ENCODE peak calls at places on chromosomes 5 and 9, in six cellular contexts. H is uterus, W is omental fat pad, V is OCI-LY7, E is PC-9, O is transverse colon. M is an unnamed sample.

GRCh38 chr9:115167175-115167574 is 49.2 kb upstream of the TNC start:
- DNase-seq in W (no peak), V (no peak), H (no peak), O (no peak), E (peak; percentile 75), M (no peak)

GRCh38 chr9:76817489-76817888 is 53.3 kb downstream of the PCA3 start:
- DNase-seq in V (no peak), H (no peak), W (no peak), E (no peak), O (no peak), M (no peak)

GRCh38 chr5:87413116-87413645 is 451 bp upstream of the CCNH start:
- DNase-seq in W (no peak), O (no peak), H (no peak), E (no peak), V (no peak), M (no peak)

GRCh38 chr5:172523146-172523745 is 68.9 kb upstream of the SH3PXD2B start:
- DNase-seq in W (no peak), V (no peak), E (no peak), O (no peak), H (no peak), M (no peak)

GRCh38 chr9:127283917-127284316 is 19.3 kb downstream of the GARNL3 start:
- DNase-seq in W (no peak), O (peak; percentile 21), H (peak; percentile 30), V (peak; percentile 43), E (no peak), M (no peak)

GRCh38 chr9:93653762-93654161 is 77.4 kb downstream of the PHF2 start:
- DNase-seq in O (no peak), H (no peak), W (no peak), V (no peak), E (no peak), M (no peak)

GRCh38 chr5:104533498-104533897 is 970.9 kb upstream of the NUDT12 start:
- DNase-seq in H (no peak), O (no peak), E (peak; percentile 49), V (no peak), W (no peak), M (no peak)

GRCh38 chr5:79924936-79925893 is 65.8 kb downstream of the MTX3 start:
- DNase-seq in W (no peak), H (no peak), V (peak; percentile 54), O (no peak), E (no peak), M (no peak)

GRCh38 chr9:120369608-120370220 is 210.3 kb downstream of the CDK5RAP2 start:
- DNase-seq in O (no peak), V (no peak), E (no peak), W (no peak), H (no peak), M (no peak)

GRCh38 chr5:74355041-74355440 is 285.5 kb downstream of the ENC1 start:
- DNase-seq in E (no peak), H (no peak), V (no peak), O (no peak), W (no peak), M (no peak)

GRCh38 chr9:23447944-23448343 is 378.1 kb downstream of the ELAVL2 start:
- DNase-seq in H (no peak), W (no peak), O (no peak), V (no peak), E (no peak), M (no peak)

GRCh38 chr9:86093788-86094555 is 5.4 kb downstream of the GOLM1 start:
- DNase-seq in V (no peak), W (no peak), H (no peak), O (peak; percentile 87), E (peak; percentile 92), M (no peak)

GRCh38 chr9:136662326-136662655 is 425 bp upstream of the EGFL7 start:
- DNase-seq in W (no peak), H (no peak), E (no peak), V (no peak), O (no peak), M (no peak)

GRCh38 chr5:15544039-15544438 is 44.1 kb downstream of the FBXL7 start:
- DNase-seq in H (no peak), V (no peak), O (no peak), W (no peak), E (no peak), M (no peak)

GRCh38 chr9:97479496-97480159 is 21.8 kb upstream of the TMOD1 start:
- DNase-seq in W (no peak), E (no peak), O (no peak), V (no peak), H (no peak), M (no peak)

GRCh38 chr9:127929044-127929979 is 1.3 kb downstream of the PIP5KL1 start:
- DNase-seq in E (no peak), H (no peak), W (no peak), V (no peak), O (no peak), M (no peak)

GRCh38 chr5:3333105-3333504 is 262.5 kb upstream of the IRX1 start:
- DNase-seq in V (no peak), E (no peak), H (no peak), O (no peak), W (no peak), M (no peak)

GRCh38 chr5:63032343-63032742 is 453.7 kb downstream of the LRRC70 start:
- DNase-seq in E (no peak), W (no peak), V (peak; percentile 19), H (no peak), O (no peak), M (no peak)

GRCh38 chr5:177545487-177546261 is 8.7 kb downstream of the FAM193B start:
- DNase-seq in O (peak; percentile 59), V (no peak), H (peak; percentile 87), W (no peak), E (no peak), M (no peak)

GRCh38 chr9:133368249-133368881 is 7.5 kb downstream of the SURF4 start:
- DNase-seq in H (no peak), V (no peak), W (no peak), O (peak; percentile 52), E (no peak), M (no peak)

GRCh38 chr5:88109806-88110205 is 158.8 kb downstream of the TMEM161B start:
- DNase-seq in W (no peak), H (no peak), O (no peak), V (no peak), E (no peak), M (no peak)

DNA sequence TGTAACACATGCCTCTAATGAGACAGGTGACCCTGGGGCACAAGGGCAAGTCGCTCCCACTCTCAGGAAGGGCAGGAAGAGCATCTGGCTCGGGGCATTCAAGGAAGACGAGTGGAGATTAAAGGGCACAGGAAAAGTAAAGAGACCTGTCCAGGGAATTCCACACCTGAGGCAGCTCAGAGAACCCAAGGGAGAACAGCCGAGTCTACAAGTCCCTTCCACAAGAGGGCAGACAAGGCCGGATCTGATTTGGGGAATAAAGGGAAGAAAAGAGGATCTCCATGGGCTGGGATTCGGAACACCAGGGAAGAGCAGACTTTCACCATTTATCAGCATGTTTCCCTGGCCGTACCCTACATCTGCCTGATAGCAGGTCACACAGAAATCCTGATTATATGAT is 28.1 kb downstream of the GPX3 start:
- DNase-seq in O (no peak), W (no peak), E (no peak), H (no peak), V (no peak), M (no peak)
- TF ChIP-seq CTCF in O (no peak), W (no peak), E (no peak), H (no peak), V (no peak), M (peak; percentile 27)

GRCh38 chr9:109143881-109144562 is 23.0 kb downstream of the FRRS1L start:
- DNase-seq in H (no peak), O (no peak), W (no peak), V (peak; percentile 48), E (peak; percentile 46), M (peak; percentile 58)

GRCh38 chr9:109139851-109140250 is 20.1 kb upstream of the TMEM245 start:
- DNase-seq in W (no peak), H (no peak), O (no peak), V (no peak), E (no peak), M (no peak)

GRCh38 chr9:109149722-109150121 is 17.3 kb downstream of the FRRS1L start:
- DNase-seq in V (no peak), H (no peak), O (no peak), E (no peak), W (no peak), M (no peak)

GRCh38 chr9:109141375-109141774 is 21.6 kb upstream of the TMEM245 start:
- DNase-seq in E (no peak), W (no peak), O (no peak), V (no peak), H (no peak), M (no peak)

DNA sequence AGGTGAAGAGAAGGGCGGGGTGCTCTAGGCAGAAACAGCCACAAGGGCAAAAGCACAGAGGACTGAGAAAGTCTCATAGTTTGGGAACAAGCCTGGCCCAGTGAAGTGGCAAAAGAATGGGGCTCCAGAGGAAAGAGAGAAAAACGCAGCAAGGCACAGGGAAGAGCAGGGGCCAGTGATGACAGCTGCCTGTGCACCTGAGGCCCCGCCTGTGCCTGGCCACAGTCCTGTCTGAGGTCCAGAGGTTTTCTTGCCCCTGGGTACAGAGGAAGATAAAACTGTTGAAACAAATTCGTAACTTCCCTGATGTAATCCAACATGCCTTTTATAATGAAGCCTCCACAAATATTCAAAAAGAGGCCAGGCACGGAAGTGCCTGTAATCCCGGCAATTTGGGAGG is 22.0 kb downstream of the FRRS1L start:
- DNase-seq in V (no peak), H (no peak), W (no peak), O (no peak), E (no peak), M (no peak)
- TF ChIP-seq CTCF in V (no peak), H (no peak), W (no peak), O (no peak), E (no peak), M (no peak)

GRCh38 chr5:132283423-132284043 is 10.7 kb upstream of the SLC22A4 start:
- DNase-seq in W (no peak), E (peak; percentile 41), V (peak; percentile 15), O (no peak), H (peak; percentile 43), M (no peak)
- TF ChIP-seq CTCF in W (no peak), E (peak; percentile 62), V (peak; percentile 54), O (peak; percentile 46), H (peak; percentile 16), M (no peak)

GRCh38 chr9:9919174-9919573 is 693.6 kb downstream of the PTPRD start:
- DNase-seq in V (no peak), H (no peak), E (no peak), O (no peak), W (no peak), M (no peak)

GRCh38 chr9:9917400-9917799 is 695.4 kb downstream of the PTPRD start:
- DNase-seq in O (no peak), W (no peak), E (no peak), V (no peak), H (no peak), M (no peak)

GRCh38 chr9:9924369-9924768 is 688.4 kb downstream of the PTPRD start:
- DNase-seq in E (no peak), O (no peak), H (no peak), W (no peak), V (no peak), M (no peak)

GRCh38 chr9:9921771-9922170 is 691.0 kb downstream of the PTPRD start:
- DNase-seq in E (no peak), V (no peak), H (no peak), W (no peak), O (no peak), M (no peak)

DNA sequence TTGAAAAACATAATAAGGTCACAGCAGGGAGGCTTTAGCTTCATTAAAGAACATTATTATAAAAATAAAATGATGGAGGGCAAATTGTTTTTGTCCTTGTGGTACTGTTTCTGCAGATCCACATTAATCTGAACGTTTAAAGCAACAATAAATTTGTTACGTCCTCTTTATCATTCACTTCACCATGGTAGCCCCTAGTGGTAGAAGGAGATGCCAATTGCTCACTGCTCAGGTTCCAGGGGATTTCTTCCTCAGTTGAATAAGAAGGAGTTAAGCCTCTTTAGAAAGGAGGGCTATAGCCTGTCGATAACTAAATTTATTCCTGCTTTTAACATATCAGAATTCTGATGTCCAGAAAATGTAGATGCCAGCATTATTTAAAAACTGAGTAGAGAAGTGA is 692.4 kb downstream of the PTPRD start:
- DNase-seq in W (no peak), O (no peak), V (peak; percentile 5), E (no peak), H (no peak), M (no peak)
- TF ChIP-seq CTCF in W (no peak), O (no peak), V (peak; percentile 67), E (no peak), H (no peak), M (no peak)

M was measured in GM13977.